ENCODE peak calls at places on chromosomes 2 and 18, in six cellular contexts. One of them, this sample, is unnamed.

GRCh38 chr2:182144780-182145170 is 159.1 kb downstream of the PPP1R1C start:
- DNase-seq in activated gamma-delta T cell treated with Interleukin-2 at 50 U/mL for 16 hours: no peak
- DNase-seq in NCI-H1694: no peak
- DNase-seq in cardiac muscle cell: peak
- DNase-seq in C1 segment of cervical spinal cord: no peak
- DNase-seq in progenitor cell of endocrine pancreas: no peak
- DNase-seq in this sample: peak

GRCh38 chr2:20584045-20584636 is 66.8 kb downstream of the HS1BP3 start:
- DNase-seq in activated gamma-delta T cell treated with Interleukin-2 at 50 U/mL for 16 hours: no peak
- DNase-seq in NCI-H1694: no peak
- DNase-seq in cardiac muscle cell: no peak
- DNase-seq in C1 segment of cervical spinal cord: no peak
- DNase-seq in progenitor cell of endocrine pancreas: no peak
- DNase-seq in this sample: no peak

GRCh38 chr2:160062283-160063005 is at the start of gene PLA2R1:
- DNase-seq in activated gamma-delta T cell treated with Interleukin-2 at 50 U/mL for 16 hours: no peak
- DNase-seq in NCI-H1694: no peak
- DNase-seq in cardiac muscle cell: peak
- DNase-seq in C1 segment of cervical spinal cord: no peak
- DNase-seq in progenitor cell of endocrine pancreas: peak
- DNase-seq in this sample: no peak

GRCh38 chr2:714005-714741 is 37.0 kb upstream of the TMEM18 start:
- DNase-seq in activated gamma-delta T cell treated with Interleukin-2 at 50 U/mL for 16 hours: no peak
- DNase-seq in NCI-H1694: peak
- DNase-seq in cardiac muscle cell: peak
- DNase-seq in C1 segment of cervical spinal cord: no peak
- DNase-seq in progenitor cell of endocrine pancreas: no peak
- DNase-seq in this sample: peak

GRCh38 chr18:58196164-58196563 is 152.1 kb downstream of the NEDD4L start:
- DNase-seq in activated gamma-delta T cell treated with Interleukin-2 at 50 U/mL for 16 hours: no peak
- DNase-seq in NCI-H1694: no peak
- DNase-seq in cardiac muscle cell: no peak
- DNase-seq in C1 segment of cervical spinal cord: no peak
- DNase-seq in progenitor cell of endocrine pancreas: no peak
- DNase-seq in this sample: no peak

GRCh38 chr2:196224767-196225166 is 53.4 kb upstream of the STK17B start:
- DNase-seq in activated gamma-delta T cell treated with Interleukin-2 at 50 U/mL for 16 hours: no peak
- DNase-seq in NCI-H1694: no peak
- DNase-seq in cardiac muscle cell: no peak
- DNase-seq in C1 segment of cervical spinal cord: no peak
- DNase-seq in progenitor cell of endocrine pancreas: no peak
- DNase-seq in this sample: no peak

GRCh38 chr2:28993211-28993960 is 12.3 kb downstream of the TOGARAM2 start:
- DNase-seq in activated gamma-delta T cell treated with Interleukin-2 at 50 U/mL for 16 hours: no peak
- DNase-seq in NCI-H1694: no peak
- DNase-seq in cardiac muscle cell: no peak
- DNase-seq in C1 segment of cervical spinal cord: no peak
- DNase-seq in progenitor cell of endocrine pancreas: no peak
- DNase-seq in this sample: no peak

GRCh38 chr2:30862054-30862651 is 54.9 kb upstream of the CAPN13 start:
- DNase-seq in activated gamma-delta T cell treated with Interleukin-2 at 50 U/mL for 16 hours: peak
- DNase-seq in NCI-H1694: peak
- DNase-seq in cardiac muscle cell: peak
- DNase-seq in C1 segment of cervical spinal cord: no peak
- DNase-seq in progenitor cell of endocrine pancreas: no peak
- DNase-seq in this sample: peak

GRCh38 chr2:63842149-63843061 is 709 bp downstream of the UGP2 start:
- DNase-seq in activated gamma-delta T cell treated with Interleukin-2 at 50 U/mL for 16 hours: no peak
- DNase-seq in NCI-H1694: no peak
- DNase-seq in cardiac muscle cell: peak
- DNase-seq in C1 segment of cervical spinal cord: no peak
- DNase-seq in progenitor cell of endocrine pancreas: no peak
- DNase-seq in this sample: no peak

GRCh38 chr2:88874063-88874657 is 182.7 kb downstream of the RPIA start:
- DNase-seq in activated gamma-delta T cell treated with Interleukin-2 at 50 U/mL for 16 hours: peak
- DNase-seq in NCI-H1694: peak
- DNase-seq in cardiac muscle cell: peak
- DNase-seq in C1 segment of cervical spinal cord: no peak
- DNase-seq in progenitor cell of endocrine pancreas: no peak
- DNase-seq in this sample: peak

GRCh38 chr18:2898131-2898640 is 51.4 kb downstream of the EMILIN2 start:
- DNase-seq in activated gamma-delta T cell treated with Interleukin-2 at 50 U/mL for 16 hours: no peak
- DNase-seq in NCI-H1694: no peak
- DNase-seq in cardiac muscle cell: no peak
- DNase-seq in C1 segment of cervical spinal cord: no peak
- DNase-seq in progenitor cell of endocrine pancreas: no peak
- DNase-seq in this sample: no peak

GRCh38 chr2:109166811-109167210 is 37.8 kb downstream of the SH3RF3 start:
- DNase-seq in activated gamma-delta T cell treated with Interleukin-2 at 50 U/mL for 16 hours: no peak
- DNase-seq in NCI-H1694: no peak
- DNase-seq in cardiac muscle cell: no peak
- DNase-seq in C1 segment of cervical spinal cord: no peak
- DNase-seq in progenitor cell of endocrine pancreas: no peak
- DNase-seq in this sample: no peak

GRCh38 chr2:67612576-67612981 is 215.4 kb downstream of the ETAA1 start:
- DNase-seq in activated gamma-delta T cell treated with Interleukin-2 at 50 U/mL for 16 hours: no peak
- DNase-seq in NCI-H1694: no peak
- DNase-seq in cardiac muscle cell: no peak
- DNase-seq in C1 segment of cervical spinal cord: no peak
- DNase-seq in progenitor cell of endocrine pancreas: no peak
- DNase-seq in this sample: no peak

GRCh38 chr18:5196253-5197031 is 615 bp downstream of the AKAIN1 start:
- DNase-seq in activated gamma-delta T cell treated with Interleukin-2 at 50 U/mL for 16 hours: no peak
- DNase-seq in NCI-H1694: no peak
- DNase-seq in cardiac muscle cell: peak
- DNase-seq in C1 segment of cervical spinal cord: no peak
- DNase-seq in progenitor cell of endocrine pancreas: no peak
- DNase-seq in this sample: no peak

GRCh38 chr2:156331572-156332451 is 709 bp downstream of the NR4A2 start:
- DNase-seq in activated gamma-delta T cell treated with Interleukin-2 at 50 U/mL for 16 hours: no peak
- DNase-seq in NCI-H1694: no peak
- DNase-seq in cardiac muscle cell: peak
- DNase-seq in C1 segment of cervical spinal cord: no peak
- DNase-seq in progenitor cell of endocrine pancreas: no peak
- DNase-seq in this sample: no peak

GRCh38 chr2:8704906-8705305 is 23.1 kb downstream of the ID2 start:
- DNase-seq in activated gamma-delta T cell treated with Interleukin-2 at 50 U/mL for 16 hours: no peak
- DNase-seq in NCI-H1694: no peak
- DNase-seq in cardiac muscle cell: no peak
- DNase-seq in C1 segment of cervical spinal cord: no peak
- DNase-seq in progenitor cell of endocrine pancreas: no peak
- DNase-seq in this sample: no peak

GRCh38 chr2:57987835-57988573 is 58.6 kb upstream of the VRK2 start:
- DNase-seq in activated gamma-delta T cell treated with Interleukin-2 at 50 U/mL for 16 hours: no peak
- DNase-seq in NCI-H1694: no peak
- DNase-seq in cardiac muscle cell: no peak
- DNase-seq in C1 segment of cervical spinal cord: no peak
- DNase-seq in progenitor cell of endocrine pancreas: no peak
- DNase-seq in this sample: no peak

GRCh38 chr2:134232868-134233732 is 20.8 kb upstream of the MGAT5 start:
- DNase-seq in activated gamma-delta T cell treated with Interleukin-2 at 50 U/mL for 16 hours: peak
- DNase-seq in NCI-H1694: no peak
- DNase-seq in cardiac muscle cell: no peak
- DNase-seq in C1 segment of cervical spinal cord: no peak
- DNase-seq in progenitor cell of endocrine pancreas: no peak
- DNase-seq in this sample: no peak

GRCh38 chr2:19141234-19142004 is 217.0 kb downstream of the OSR1 start:
- DNase-seq in activated gamma-delta T cell treated with Interleukin-2 at 50 U/mL for 16 hours: no peak
- DNase-seq in NCI-H1694: no peak
- DNase-seq in cardiac muscle cell: no peak
- DNase-seq in C1 segment of cervical spinal cord: no peak
- DNase-seq in progenitor cell of endocrine pancreas: no peak
- DNase-seq in this sample: no peak

GRCh38 chr2:9095690-9096089 is 92.2 kb upstream of the MBOAT2 start:
- DNase-seq in activated gamma-delta T cell treated with Interleukin-2 at 50 U/mL for 16 hours: no peak
- DNase-seq in NCI-H1694: no peak
- DNase-seq in cardiac muscle cell: peak
- DNase-seq in C1 segment of cervical spinal cord: no peak
- DNase-seq in progenitor cell of endocrine pancreas: no peak
- DNase-seq in this sample: no peak

GRCh38 chr2:235171511-235172130 is 219.8 kb downstream of the SH3BP4 start:
- DNase-seq in activated gamma-delta T cell treated with Interleukin-2 at 50 U/mL for 16 hours: no peak
- DNase-seq in NCI-H1694: peak
- DNase-seq in cardiac muscle cell: no peak
- DNase-seq in C1 segment of cervical spinal cord: no peak
- DNase-seq in progenitor cell of endocrine pancreas: no peak
- DNase-seq in this sample: no peak

GRCh38 chr2:178531161-178531560 is 50.9 kb downstream of the PLEKHA3 start:
- DNase-seq in activated gamma-delta T cell treated with Interleukin-2 at 50 U/mL for 16 hours: no peak
- DNase-seq in NCI-H1694: no peak
- DNase-seq in cardiac muscle cell: no peak
- DNase-seq in C1 segment of cervical spinal cord: no peak
- DNase-seq in progenitor cell of endocrine pancreas: no peak
- DNase-seq in this sample: no peak

GRCh38 chr18:75053028-75053624 is 155.8 kb downstream of the PTGR3 start:
- DNase-seq in activated gamma-delta T cell treated with Interleukin-2 at 50 U/mL for 16 hours: no peak
- DNase-seq in NCI-H1694: no peak
- DNase-seq in cardiac muscle cell: no peak
- DNase-seq in C1 segment of cervical spinal cord: no peak
- DNase-seq in progenitor cell of endocrine pancreas: no peak
- DNase-seq in this sample: no peak

GRCh38 chr18:57807336-57808117 is 4.4 kb upstream of the ATP8B1 start:
- DNase-seq in activated gamma-delta T cell treated with Interleukin-2 at 50 U/mL for 16 hours: no peak
- DNase-seq in NCI-H1694: no peak
- DNase-seq in cardiac muscle cell: no peak
- DNase-seq in C1 segment of cervical spinal cord: no peak
- DNase-seq in progenitor cell of endocrine pancreas: no peak
- DNase-seq in this sample: no peak

GRCh38 chr18:48940854-48941531 is 9.8 kb downstream of the SMAD7 start:
- DNase-seq in activated gamma-delta T cell treated with Interleukin-2 at 50 U/mL for 16 hours: peak
- DNase-seq in NCI-H1694: no peak
- DNase-seq in cardiac muscle cell: no peak
- DNase-seq in C1 segment of cervical spinal cord: no peak
- DNase-seq in progenitor cell of endocrine pancreas: no peak
- DNase-seq in this sample: no peak

GRCh38 chr2:224085246-224085645 is 46.2 kb upstream of the SERPINE2 start:
- DNase-seq in activated gamma-delta T cell treated with Interleukin-2 at 50 U/mL for 16 hours: no peak
- DNase-seq in NCI-H1694: no peak
- DNase-seq in cardiac muscle cell: no peak
- DNase-seq in C1 segment of cervical spinal cord: no peak
- DNase-seq in progenitor cell of endocrine pancreas: no peak
- DNase-seq in this sample: no peak

GRCh38 chr2:240089306-240089705 is 36.0 kb upstream of the OR6B3 start:
- DNase-seq in activated gamma-delta T cell treated with Interleukin-2 at 50 U/mL for 16 hours: no peak
- DNase-seq in NCI-H1694: no peak
- DNase-seq in cardiac muscle cell: no peak
- DNase-seq in C1 segment of cervical spinal cord: no peak
- DNase-seq in progenitor cell of endocrine pancreas: no peak
- DNase-seq in this sample: no peak

GRCh38 chr2:74226648-74227213 is 28.3 kb downstream of the MTHFD2 start:
- DNase-seq in activated gamma-delta T cell treated with Interleukin-2 at 50 U/mL for 16 hours: no peak
- DNase-seq in NCI-H1694: no peak
- DNase-seq in cardiac muscle cell: peak
- DNase-seq in C1 segment of cervical spinal cord: no peak
- DNase-seq in progenitor cell of endocrine pancreas: no peak
- DNase-seq in this sample: no peak

GRCh38 chr2:171995586-171995985 is 4.2 kb upstream of the METAP1D start:
- DNase-seq in activated gamma-delta T cell treated with Interleukin-2 at 50 U/mL for 16 hours: no peak
- DNase-seq in NCI-H1694: no peak
- DNase-seq in cardiac muscle cell: no peak
- DNase-seq in C1 segment of cervical spinal cord: no peak
- DNase-seq in progenitor cell of endocrine pancreas: no peak
- DNase-seq in this sample: no peak

GRCh38 chr2:41540268-41540963 is 507.4 kb upstream of the PKDCC start:
- DNase-seq in activated gamma-delta T cell treated with Interleukin-2 at 50 U/mL for 16 hours: no peak
- DNase-seq in NCI-H1694: no peak
- DNase-seq in cardiac muscle cell: no peak
- DNase-seq in C1 segment of cervical spinal cord: no peak
- DNase-seq in progenitor cell of endocrine pancreas: no peak
- DNase-seq in this sample: no peak

GRCh38 chr18:23635283-23636040 is 27.2 kb downstream of the ANKRD29 start:
- DNase-seq in activated gamma-delta T cell treated with Interleukin-2 at 50 U/mL for 16 hours: no peak
- DNase-seq in NCI-H1694: no peak
- DNase-seq in cardiac muscle cell: no peak
- DNase-seq in C1 segment of cervical spinal cord: no peak
- DNase-seq in progenitor cell of endocrine pancreas: no peak
- DNase-seq in this sample: no peak

GRCh38 chr2:168722592-168722991 is 79.8 kb upstream of the NOSTRIN start:
- DNase-seq in activated gamma-delta T cell treated with Interleukin-2 at 50 U/mL for 16 hours: no peak
- DNase-seq in NCI-H1694: no peak
- DNase-seq in cardiac muscle cell: no peak
- DNase-seq in C1 segment of cervical spinal cord: no peak
- DNase-seq in progenitor cell of endocrine pancreas: no peak
- DNase-seq in this sample: no peak

GRCh38 chr2:159615187-159615935 is 987 bp downstream of the BAZ2B start:
- DNase-seq in activated gamma-delta T cell treated with Interleukin-2 at 50 U/mL for 16 hours: peak
- DNase-seq in NCI-H1694: peak
- DNase-seq in cardiac muscle cell: peak
- DNase-seq in C1 segment of cervical spinal cord: peak
- DNase-seq in progenitor cell of endocrine pancreas: peak
- DNase-seq in this sample: peak

GRCh38 chr18:78659748-78660147 is 319.9 kb upstream of the SALL3 start:
- DNase-seq in activated gamma-delta T cell treated with Interleukin-2 at 50 U/mL for 16 hours: no peak
- DNase-seq in NCI-H1694: no peak
- DNase-seq in cardiac muscle cell: peak
- DNase-seq in C1 segment of cervical spinal cord: no peak
- DNase-seq in progenitor cell of endocrine pancreas: peak
- DNase-seq in this sample: no peak

GRCh38 chr18:76131738-76132137 is 363.3 kb downstream of the ZNF516 start:
- DNase-seq in activated gamma-delta T cell treated with Interleukin-2 at 50 U/mL for 16 hours: no peak
- DNase-seq in NCI-H1694: no peak
- DNase-seq in cardiac muscle cell: no peak
- DNase-seq in C1 segment of cervical spinal cord: no peak
- DNase-seq in progenitor cell of endocrine pancreas: no peak
- DNase-seq in this sample: no peak

GRCh38 chr2:176647325-176648155 is 378.3 kb downstream of the MTX2 start:
- DNase-seq in activated gamma-delta T cell treated with Interleukin-2 at 50 U/mL for 16 hours: no peak
- DNase-seq in NCI-H1694: no peak
- DNase-seq in cardiac muscle cell: no peak
- DNase-seq in C1 segment of cervical spinal cord: no peak
- DNase-seq in progenitor cell of endocrine pancreas: no peak
- DNase-seq in this sample: no peak

GRCh38 chr18:77271720-77272481 is 22.3 kb downstream of the GALR1 start:
- DNase-seq in activated gamma-delta T cell treated with Interleukin-2 at 50 U/mL for 16 hours: no peak
- DNase-seq in NCI-H1694: no peak
- DNase-seq in cardiac muscle cell: no peak
- DNase-seq in C1 segment of cervical spinal cord: no peak
- DNase-seq in progenitor cell of endocrine pancreas: no peak
- DNase-seq in this sample: no peak

GRCh38 chr2:202185816-202186221 is 52.6 kb downstream of the SUMO1 start:
- DNase-seq in activated gamma-delta T cell treated with Interleukin-2 at 50 U/mL for 16 hours: no peak
- DNase-seq in NCI-H1694: no peak
- DNase-seq in cardiac muscle cell: no peak
- DNase-seq in C1 segment of cervical spinal cord: no peak
- DNase-seq in progenitor cell of endocrine pancreas: no peak
- DNase-seq in this sample: no peak

GRCh38 chr2:9055471-9055870 is 52.0 kb upstream of the MBOAT2 start:
- DNase-seq in activated gamma-delta T cell treated with Interleukin-2 at 50 U/mL for 16 hours: no peak
- DNase-seq in NCI-H1694: no peak
- DNase-seq in cardiac muscle cell: no peak
- DNase-seq in C1 segment of cervical spinal cord: no peak
- DNase-seq in progenitor cell of endocrine pancreas: no peak
- DNase-seq in this sample: no peak